ENCODE peak calls at places on chromosomes 1 and 21, in ten cellular contexts. One of them, this sample, is unnamed. For H3K36me3 and H3K4me1, the result is how much of the 10 kb centered on the place peaks cover.

GRCh38 chr1:22829001-22829989 is 118.7 kb downstream of the EPHB2 start:
- DNase-seq in neural progenitor cell: peak
- DNase-seq in cardiac muscle cell: peak
- DNase-seq in mucosa of descending colon: peak
- DNase-seq in hepatocyte: peak
- DNase-seq in H1: no peak
- DNase-seq in fibroblast of lung: peak
- DNase-seq in BE2C: peak
- DNase-seq in thoracic aorta: no peak
- DNase-seq in GM23338: no peak
- DNase-seq in this sample: peak

GRCh38 chr1:147598631-147599361 is 57.5 kb downstream of the BCL9 start:
- DNase-seq in neural progenitor cell: peak
- DNase-seq in H1: peak
- DNase-seq in cardiac muscle cell: peak
- DNase-seq in BE2C: peak
- DNase-seq in fibroblast of lung: peak
- DNase-seq in mucosa of descending colon: peak
- DNase-seq in GM23338: peak
- DNase-seq in hepatocyte: peak
- DNase-seq in thoracic aorta: no peak
- DNase-seq in this sample: peak

GRCh38 chr1:246261641-246262040 is 245.4 kb downstream of the SMYD3 start:
- DNase-seq in hepatocyte: no peak
- DNase-seq in mucosa of descending colon: no peak
- DNase-seq in GM23338: no peak
- DNase-seq in neural progenitor cell: no peak
- DNase-seq in BE2C: no peak
- DNase-seq in thoracic aorta: no peak
- DNase-seq in fibroblast of lung: no peak
- DNase-seq in cardiac muscle cell: no peak
- DNase-seq in H1: no peak
- DNase-seq in this sample: no peak

GRCh38 chr1:99756598-99756997 is 9.8 kb downstream of the FRRS1 start:
- DNase-seq in GM23338: no peak
- DNase-seq in thoracic aorta: no peak
- DNase-seq in fibroblast of lung: peak
- DNase-seq in mucosa of descending colon: no peak
- DNase-seq in hepatocyte: no peak
- DNase-seq in H1: no peak
- DNase-seq in BE2C: no peak
- DNase-seq in cardiac muscle cell: peak
- DNase-seq in neural progenitor cell: no peak
- DNase-seq in this sample: no peak

GRCh38 chr1:21589618-21590017 is 79.5 kb downstream of the RAP1GAP start:
- DNase-seq in fibroblast of lung: no peak
- DNase-seq in BE2C: no peak
- DNase-seq in hepatocyte: no peak
- DNase-seq in H1: no peak
- DNase-seq in cardiac muscle cell: no peak
- DNase-seq in GM23338: no peak
- DNase-seq in thoracic aorta: no peak
- DNase-seq in mucosa of descending colon: no peak
- DNase-seq in neural progenitor cell: no peak
- DNase-seq in this sample: no peak

GRCh38 chr1:7373936-7374760 is 396.9 kb upstream of the VAMP3 start:
- DNase-seq in GM23338: no peak
- DNase-seq in hepatocyte: no peak
- DNase-seq in thoracic aorta: no peak
- DNase-seq in fibroblast of lung: peak
- DNase-seq in H1: no peak
- DNase-seq in neural progenitor cell: no peak
- DNase-seq in BE2C: peak
- DNase-seq in mucosa of descending colon: no peak
- DNase-seq in cardiac muscle cell: peak
- DNase-seq in this sample: no peak

GRCh38 chr1:175479521-175480342 is 263.7 kb downstream of the TNR start:
- DNase-seq in hepatocyte: no peak
- DNase-seq in neural progenitor cell: no peak
- DNase-seq in GM23338: no peak
- DNase-seq in fibroblast of lung: peak
- DNase-seq in mucosa of descending colon: no peak
- DNase-seq in BE2C: no peak
- DNase-seq in thoracic aorta: no peak
- DNase-seq in cardiac muscle cell: peak
- DNase-seq in H1: no peak
- DNase-seq in this sample: no peak

GRCh38 chr1:168408531-168409242 is 128.0 kb downstream of the TBX19 start:
- DNase-seq in thoracic aorta: no peak
- DNase-seq in mucosa of descending colon: no peak
- DNase-seq in neural progenitor cell: no peak
- DNase-seq in cardiac muscle cell: peak
- DNase-seq in BE2C: no peak
- DNase-seq in GM23338: no peak
- DNase-seq in hepatocyte: peak
- DNase-seq in fibroblast of lung: peak
- DNase-seq in H1: no peak
- DNase-seq in this sample: no peak

GRCh38 chr1:89603651-89604413 is 29.1 kb upstream of the LRRC8C start:
- DNase-seq in hepatocyte: no peak
- DNase-seq in mucosa of descending colon: no peak
- DNase-seq in fibroblast of lung: peak
- DNase-seq in thoracic aorta: no peak
- DNase-seq in cardiac muscle cell: peak
- DNase-seq in GM23338: no peak
- DNase-seq in BE2C: no peak
- DNase-seq in neural progenitor cell: no peak
- DNase-seq in H1: no peak
- DNase-seq in this sample: no peak

GRCh38 chr1:206070627-206071304 is 17.8 kb downstream of the RHEX start:
- DNase-seq in H1: no peak
- DNase-seq in hepatocyte: no peak
- DNase-seq in GM23338: no peak
- DNase-seq in cardiac muscle cell: no peak
- DNase-seq in fibroblast of lung: no peak
- DNase-seq in neural progenitor cell: no peak
- DNase-seq in BE2C: no peak
- DNase-seq in thoracic aorta: no peak
- DNase-seq in mucosa of descending colon: no peak
- DNase-seq in this sample: no peak

GRCh38 chr1:16115468-16116363 is 40.2 kb downstream of the EPHA2 start:
- DNase-seq in H1: peak
- DNase-seq in fibroblast of lung: no peak
- DNase-seq in GM23338: peak
- DNase-seq in mucosa of descending colon: no peak
- DNase-seq in hepatocyte: no peak
- DNase-seq in BE2C: no peak
- DNase-seq in cardiac muscle cell: no peak
- DNase-seq in neural progenitor cell: peak
- DNase-seq in thoracic aorta: no peak
- DNase-seq in this sample: peak

DNA sequence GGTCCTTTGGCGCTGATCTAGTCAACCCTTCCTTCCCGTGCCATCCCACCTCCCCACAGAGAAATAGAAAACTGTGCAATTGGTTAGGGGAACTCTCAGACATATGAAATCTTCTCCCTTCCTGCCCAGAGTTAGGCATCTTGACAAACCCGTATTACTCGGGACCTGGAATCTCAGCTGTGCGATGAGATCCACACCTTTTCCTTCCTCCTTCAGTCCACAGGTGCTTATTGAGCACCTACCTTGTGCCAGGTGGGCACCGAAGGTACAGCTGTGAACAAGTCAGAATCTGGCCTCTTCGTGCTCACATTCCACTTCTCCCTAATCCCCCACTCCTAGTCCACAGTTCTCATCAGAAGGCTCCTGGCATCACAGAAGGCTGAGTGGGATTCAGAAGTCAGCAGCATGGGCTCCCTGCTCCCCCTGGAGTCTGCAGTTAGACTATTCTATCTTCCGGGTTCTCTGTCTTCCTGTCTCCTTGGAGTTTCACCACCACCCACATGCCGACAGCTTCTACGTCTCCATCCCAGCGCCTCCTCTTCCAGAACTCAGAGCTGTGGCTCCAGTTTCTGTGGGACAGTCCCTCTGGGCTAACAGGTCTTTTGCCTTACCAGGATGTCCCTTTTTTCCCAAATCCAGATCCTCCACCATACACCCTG is 23.0 kb downstream of the KNCN start:
- DNase-seq in cardiac muscle cell: peak
- DNase-seq in hepatocyte: no peak
- DNase-seq in thoracic aorta: no peak
- DNase-seq in GM23338: peak
- DNase-seq in neural progenitor cell: peak
- DNase-seq in mucosa of descending colon: no peak
- DNase-seq in fibroblast of lung: no peak
- DNase-seq in BE2C: no peak
- DNase-seq in H1: peak
- DNase-seq in this sample: no peak
- TF ChIP-seq CTCF in cardiac muscle cell: peak
- TF ChIP-seq CTCF in hepatocyte: no peak
- TF ChIP-seq CTCF in thoracic aorta: no peak
- TF ChIP-seq CTCF in GM23338: peak
- TF ChIP-seq CTCF in neural progenitor cell: peak
- TF ChIP-seq CTCF in mucosa of descending colon: no peak
- TF ChIP-seq CTCF in fibroblast of lung: no peak
- TF ChIP-seq CTCF in BE2C: peak
- TF ChIP-seq CTCF in H1: no peak
- TF ChIP-seq CTCF in this sample: no peak

GRCh38 chr1:156480411-156481192 is 20.0 kb downstream of the MEF2D start:
- DNase-seq in hepatocyte: peak
- DNase-seq in fibroblast of lung: no peak
- DNase-seq in BE2C: peak
- DNase-seq in GM23338: peak
- DNase-seq in cardiac muscle cell: peak
- DNase-seq in H1: peak
- DNase-seq in neural progenitor cell: peak
- DNase-seq in mucosa of descending colon: peak
- DNase-seq in thoracic aorta: no peak
- DNase-seq in this sample: peak
- H3K36me3 ChIP-seq in hepatocyte: under half
- H3K36me3 ChIP-seq in fibroblast of lung: under half
- H3K36me3 ChIP-seq in BE2C: half or more
- H3K36me3 ChIP-seq in GM23338: under half
- H3K36me3 ChIP-seq in cardiac muscle cell: half or more
- H3K36me3 ChIP-seq in H1: under half
- H3K36me3 ChIP-seq in neural progenitor cell: under half
- H3K36me3 ChIP-seq in mucosa of descending colon: under half
- H3K36me3 ChIP-seq in thoracic aorta: half or more
- H3K36me3 ChIP-seq in this sample: half or more

GRCh38 chr1:33361553-33362262 is 40.8 kb upstream of the A3GALT2 start:
- DNase-seq in thoracic aorta: no peak
- DNase-seq in mucosa of descending colon: no peak
- DNase-seq in fibroblast of lung: no peak
- DNase-seq in cardiac muscle cell: peak
- DNase-seq in H1: no peak
- DNase-seq in hepatocyte: no peak
- DNase-seq in GM23338: no peak
- DNase-seq in neural progenitor cell: no peak
- DNase-seq in BE2C: no peak
- DNase-seq in this sample: no peak
- H3K4me1 ChIP-seq in thoracic aorta: half or more
- H3K4me1 ChIP-seq in mucosa of descending colon: under half
- H3K4me1 ChIP-seq in fibroblast of lung: under half
- H3K4me1 ChIP-seq in cardiac muscle cell: half or more
- H3K4me1 ChIP-seq in H1: under half
- H3K4me1 ChIP-seq in hepatocyte: under half
- H3K4me1 ChIP-seq in GM23338: under half
- H3K4me1 ChIP-seq in neural progenitor cell: half or more
- H3K4me1 ChIP-seq in BE2C: under half
- H3K4me1 ChIP-seq in this sample: under half

GRCh38 chr1:228702433-228702832 is 32.8 kb upstream of the RHOU start:
- DNase-seq in GM23338: no peak
- DNase-seq in neural progenitor cell: no peak
- DNase-seq in hepatocyte: no peak
- DNase-seq in BE2C: no peak
- DNase-seq in mucosa of descending colon: no peak
- DNase-seq in thoracic aorta: no peak
- DNase-seq in cardiac muscle cell: no peak
- DNase-seq in fibroblast of lung: no peak
- DNase-seq in H1: no peak
- DNase-seq in this sample: no peak
- TF ChIP-seq CTCF in GM23338: peak
- TF ChIP-seq CTCF in neural progenitor cell: no peak
- TF ChIP-seq CTCF in hepatocyte: no peak
- TF ChIP-seq CTCF in BE2C: no peak
- TF ChIP-seq CTCF in mucosa of descending colon: no peak
- TF ChIP-seq CTCF in thoracic aorta: no peak
- TF ChIP-seq CTCF in cardiac muscle cell: no peak
- TF ChIP-seq CTCF in fibroblast of lung: no peak
- TF ChIP-seq CTCF in H1: no peak
- TF ChIP-seq CTCF in this sample: no peak

DNA sequence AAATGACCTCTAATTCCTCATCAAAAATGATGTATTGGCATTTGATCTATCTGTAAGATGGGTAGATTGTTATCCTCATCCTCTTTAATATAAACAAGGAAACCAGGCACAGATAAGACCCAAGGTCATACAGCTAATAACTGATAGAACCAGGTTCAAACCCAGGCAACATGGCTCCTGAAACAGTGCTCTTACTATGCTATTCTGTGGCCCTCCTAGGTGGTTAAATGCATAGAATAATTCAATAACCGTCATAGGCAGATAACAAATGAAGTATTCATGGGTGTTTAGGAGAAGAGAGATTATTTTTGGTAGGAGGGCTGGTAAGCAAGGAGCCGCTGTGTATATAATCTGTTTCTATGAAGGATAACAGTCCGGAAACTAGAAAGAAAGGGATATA is 46.4 kb downstream of the DHX9 start:
- DNase-seq in BE2C: no peak
- DNase-seq in GM23338: no peak
- DNase-seq in mucosa of descending colon: no peak
- DNase-seq in fibroblast of lung: no peak
- DNase-seq in H1: no peak
- DNase-seq in thoracic aorta: no peak
- DNase-seq in hepatocyte: no peak
- DNase-seq in cardiac muscle cell: no peak
- DNase-seq in neural progenitor cell: no peak
- DNase-seq in this sample: no peak
- H3K36me3 ChIP-seq in BE2C: half or more
- H3K36me3 ChIP-seq in GM23338: half or more
- H3K36me3 ChIP-seq in mucosa of descending colon: under half
- H3K36me3 ChIP-seq in fibroblast of lung: under half
- H3K36me3 ChIP-seq in H1: under half
- H3K36me3 ChIP-seq in thoracic aorta: half or more
- H3K36me3 ChIP-seq in hepatocyte: under half
- H3K36me3 ChIP-seq in cardiac muscle cell: half or more
- H3K36me3 ChIP-seq in neural progenitor cell: half or more
- H3K36me3 ChIP-seq in this sample: half or more

GRCh38 chr21:34947122-34947534 is 102.0 kb downstream of the RUNX1 start:
- DNase-seq in H1: no peak
- DNase-seq in mucosa of descending colon: no peak
- DNase-seq in hepatocyte: no peak
- DNase-seq in thoracic aorta: no peak
- DNase-seq in GM23338: no peak
- DNase-seq in neural progenitor cell: no peak
- DNase-seq in BE2C: no peak
- DNase-seq in fibroblast of lung: no peak
- DNase-seq in cardiac muscle cell: no peak
- DNase-seq in this sample: no peak
- H3K4me1 ChIP-seq in H1: under half
- H3K4me1 ChIP-seq in mucosa of descending colon: under half
- H3K4me1 ChIP-seq in hepatocyte: under half
- H3K4me1 ChIP-seq in thoracic aorta: under half
- H3K4me1 ChIP-seq in GM23338: under half
- H3K4me1 ChIP-seq in neural progenitor cell: under half
- H3K4me1 ChIP-seq in BE2C: under half
- H3K4me1 ChIP-seq in fibroblast of lung: under half
- H3K4me1 ChIP-seq in cardiac muscle cell: under half
- H3K4me1 ChIP-seq in this sample: under half

This sample was measured in kidney.